ENCODE peak calls at places on chromosomes 11 and 22, in four cellular contexts. J, T, R and P are unnamed samples. For H3K27me3, the result is how much of the 10 kb centered on the place peaks cover.

GRCh38 chr11:121494355-121495099 is 41.8 kb upstream of the SORL1-AS1 start:
- DNase-seq in T (no peak), J (no peak), R (no peak), P (no peak)

GRCh38 chr11:131977854-131978253 is 607.4 kb downstream of the NTM start:
- DNase-seq in R (no peak), T (no peak), J (peak), P (no peak)

GRCh38 chr11:704799-705645 is 1.0 kb upstream of the EPS8L2 start:
- DNase-seq in T (no peak), J (no peak), R (no peak), P (peak)

GRCh38 chr11:19426022-19426718 is 185.4 kb upstream of the E2F8 start:
- DNase-seq in T (no peak), R (no peak), J (no peak), P (no peak)

GRCh38 chr22:49307071-49307830 is 520.4 kb downstream of the BRD1 start:
- DNase-seq in R (peak), T (no peak), J (no peak), P (no peak)

GRCh38 chr11:45294499-45294898 is 8.4 kb upstream of the SYT13 start:
- DNase-seq in J (no peak), R (no peak), T (no peak), P (no peak)

GRCh38 chr11:24005202-24005876 is 491.5 kb upstream of the LUZP2 start:
- DNase-seq in R (no peak), T (no peak), J (no peak), P (no peak)

GRCh38 chr22:27108425-27109114 is 451.2 kb downstream of the MIAT start:
- DNase-seq in J (no peak), R (no peak), T (no peak), P (no peak)

GRCh38 chr11:105609341-105609781 is 512 bp upstream of the GRIA4 start:
- DNase-seq in R (peak), T (peak), J (no peak), P (no peak)

GRCh38 chr22:45599836-45600577 is 71.6 kb upstream of the ATXN10 start:
- DNase-seq in R (no peak), J (no peak), T (no peak), P (no peak)

GRCh38 chr22:24474221-24474620 is 20.9 kb upstream of the UPB1 start:
- DNase-seq in J (peak), R (no peak), T (no peak), P (no peak)

GRCh38 chr11:132131051-132131450 is 760.6 kb downstream of the NTM start:
- DNase-seq in R (no peak), T (no peak), J (no peak), P (no peak)

GRCh38 chr11:131534031-131534430 is 163.6 kb downstream of the NTM start:
- DNase-seq in J (no peak), R (peak), T (no peak), P (no peak)

GRCh38 chr22:41919357-41920224 is 4.7 kb upstream of the SHISA8 start:
- DNase-seq in T (peak), R (no peak), J (no peak), P (peak)

GRCh38 chr11:120471131-120471530 is 40.4 kb upstream of the GRIK4 start:
- DNase-seq in T (no peak), R (no peak), J (peak), P (no peak)

GRCh38 chr11:79342686-79343085 is 98.1 kb downstream of the TENM4 start:
- DNase-seq in R (no peak), J (no peak), T (no peak), P (no peak)

GRCh38 chr22:38782402-38783094 is 11.4 kb downstream of the DNAL4 start:
- DNase-seq in J (no peak), R (no peak), T (peak), P (no peak)

DNA sequence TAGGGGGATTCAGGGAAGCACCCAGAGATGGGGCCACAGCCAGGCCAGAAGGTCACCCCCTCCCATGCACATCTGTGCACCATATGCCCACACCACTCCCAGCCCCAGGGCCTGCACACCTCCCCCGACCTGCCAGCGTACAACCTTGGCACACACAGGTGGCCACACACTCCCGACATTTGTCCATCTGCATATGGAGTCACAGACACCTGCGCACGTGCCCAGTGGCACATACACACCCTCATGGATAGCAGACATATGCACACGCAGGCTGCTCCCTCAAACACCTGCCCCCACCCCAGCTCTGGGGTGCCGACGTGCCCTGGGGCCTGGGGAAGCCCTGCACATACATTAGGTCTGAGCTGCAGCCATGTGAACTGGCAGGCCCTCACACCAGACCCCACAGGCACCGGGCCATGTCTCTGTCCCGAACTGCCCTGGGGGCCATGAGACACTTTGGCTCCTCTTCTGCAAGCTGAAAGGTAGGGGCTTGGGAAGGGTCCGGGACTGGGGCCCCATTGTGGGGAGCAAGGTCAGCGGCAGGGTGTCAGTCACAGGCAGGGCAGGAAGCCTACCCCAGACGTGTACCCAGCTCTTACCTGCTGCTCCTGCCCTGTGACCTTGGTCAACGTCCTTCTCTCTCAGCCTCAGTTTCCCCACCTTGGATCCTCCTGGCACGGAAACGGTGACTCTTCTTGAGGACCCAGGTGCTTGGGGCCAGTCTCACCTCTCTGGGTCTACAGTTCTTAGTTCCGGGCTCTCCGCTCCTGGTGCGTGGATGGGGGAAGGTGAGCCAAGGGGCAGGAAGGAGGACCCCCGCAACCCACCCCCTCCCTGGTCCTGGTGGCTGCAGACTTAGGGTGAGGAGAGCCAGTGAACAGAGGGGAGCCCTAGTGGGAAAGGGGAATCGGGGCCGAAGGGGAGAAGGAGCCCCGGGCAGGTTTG is 582 bp upstream of the CABP7 start:
- DNase-seq in J (no peak), T (no peak), R (no peak), P (no peak)
- H3K27me3 ChIP-seq in J (under half), T (half or more), R (under half), P (under half)

GRCh38 chr11:59025097-59025496 is 61.0 kb upstream of the GLYATL1B start:
- DNase-seq in R (no peak), J (no peak), T (no peak), P (peak)

GRCh38 chr11:59029490-59029889 is 56.6 kb upstream of the GLYATL1B start:
- DNase-seq in J (no peak), R (no peak), T (no peak), P (no peak)

GRCh38 chr11:59030037-59030436 is 56.1 kb upstream of the GLYATL1B start:
- DNase-seq in T (no peak), J (no peak), R (no peak), P (no peak)

GRCh38 chr11:59028105-59028504 is 58.0 kb upstream of the GLYATL1B start:
- DNase-seq in J (no peak), R (no peak), T (no peak), P (no peak)
- H3K27me3 ChIP-seq in J (under half), R (under half), T (under half), P (under half)

DNA sequence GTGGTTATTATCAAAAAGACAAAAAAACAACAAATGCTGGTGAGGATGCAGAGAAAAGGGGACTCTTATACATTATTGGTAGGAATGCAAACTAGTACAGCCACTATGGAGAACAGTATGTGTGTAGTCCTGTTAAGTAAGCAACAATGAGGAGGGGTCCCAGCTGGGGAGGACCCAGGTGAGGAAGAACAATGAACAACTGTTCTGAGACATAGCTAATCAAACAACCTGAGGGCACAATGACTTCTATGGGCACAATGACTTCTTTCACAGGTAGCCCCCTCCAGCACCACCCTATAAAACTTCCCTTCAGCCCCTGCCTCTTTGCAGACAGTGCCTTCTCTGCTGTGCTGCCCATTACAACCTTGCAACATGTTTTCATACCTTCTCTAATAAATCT is 5.6 kb downstream of the JAML start:
- DNase-seq in J (no peak), R (no peak), T (no peak), P (no peak)
- H3K27me3 ChIP-seq in J (under half), R (under half), T (under half), P (under half)

GRCh38 chr22:39809772-39810557 is 83.6 kb downstream of the ENTHD1 start:
- DNase-seq in R (no peak), T (no peak), J (no peak), P (no peak)

GRCh38 chr22:39802682-39803081 is 90.9 kb downstream of the ENTHD1 start:
- DNase-seq in R (no peak), T (no peak), J (no peak), P (no peak)

GRCh38 chr22:39800790-39801540 is 92.6 kb downstream of the ENTHD1 start:
- DNase-seq in J (no peak), T (no peak), R (no peak), P (no peak)

GRCh38 chr22:39808087-39808486 is 85.5 kb downstream of the ENTHD1 start:
- DNase-seq in T (peak), J (no peak), R (no peak), P (no peak)

DNA sequence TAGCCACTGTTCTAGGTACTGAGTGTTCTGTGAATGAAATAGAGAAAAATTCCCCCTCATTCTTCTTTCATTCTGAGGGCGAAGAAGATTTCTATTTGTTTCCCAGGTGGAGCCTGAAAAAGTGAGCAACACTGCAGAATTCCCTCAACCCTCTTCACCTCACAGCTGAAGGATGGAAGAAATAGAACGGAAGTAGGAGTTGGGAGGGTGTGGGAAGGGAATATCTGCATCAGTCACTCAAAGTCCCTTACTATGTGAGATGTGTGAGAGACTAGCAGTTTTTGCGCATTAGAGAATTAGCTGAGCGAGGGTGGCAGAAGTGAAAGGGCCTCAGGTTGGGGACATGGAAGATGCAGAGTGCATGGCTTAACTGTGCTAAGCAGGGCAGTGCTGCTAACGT is 88.4 kb downstream of the ENTHD1 start:
- DNase-seq in J (no peak), T (no peak), R (no peak), P (no peak)
- H3K27me3 ChIP-seq in J (under half), T (half or more), R (under half), P (under half)